ENCODE peak calls at places on chromosomes 4 and X, in four cellular contexts. I is choroid plexus epithelial cell, D is A673, X is NCI-H1092 treated with DMSO at 0.1 percent for 48 hours. V is an unnamed sample.

GRCh38 chr4:123304151-123305021 is 92.2 kb upstream of the SPRY1 start:
- DNase-seq in D (no peak), X (peak; percentile 93), I (peak; percentile 22), V (peak; percentile 87)

GRCh38 chrX:134172588-134173259 is 64.3 kb upstream of the CCDC160 start:
- DNase-seq in I (peak; percentile 6), X (no peak), D (peak; percentile 17), V (peak; percentile 64)

GRCh38 chr4:62252728-62253127 is 1052.6 kb downstream of the ADGRL3 start:
- DNase-seq in X (no peak), I (no peak), D (no peak), V (no peak)

GRCh38 chr4:151934766-151935165 is 174.0 kb upstream of the GATB start:
- DNase-seq in I (no peak), X (no peak), D (no peak), V (no peak)

GRCh38 chrX:16712116-16712824 is at the start of gene CTPS2:
- DNase-seq in X (peak; percentile 77), I (peak; percentile 49), D (peak; percentile 78), V (peak; percentile 52)

GRCh38 chr4:8275511-8275910 is 6.0 kb downstream of the HTRA3 start:
- DNase-seq in I (no peak), D (no peak), X (no peak), V (peak; percentile 44)

GRCh38 chrX:40054793-40055192 is 43.0 kb downstream of the BCOR start:
- DNase-seq in D (no peak), X (no peak), I (no peak), V (no peak)

GRCh38 chr4:88985088-88985779 is 71.8 kb downstream of the FAM13A start:
- DNase-seq in I (peak; percentile 88), D (no peak), X (no peak), V (no peak)

GRCh38 chr4:184039963-184040383 is 134.9 kb downstream of the STOX2 start:
- DNase-seq in I (no peak), X (no peak), D (no peak), V (no peak)

GRCh38 chrX:118346258-118347094 is 570 bp downstream of the WDR44 start:
- DNase-seq in I (no peak), D (peak; percentile 55), X (peak; percentile 78), V (peak; percentile 79)

GRCh38 chrX:56994375-56995270 is 718 bp downstream of the SPIN3 start:
- DNase-seq in X (peak; percentile 68), I (no peak), D (no peak), V (no peak)

GRCh38 chrX:114841051-114841450 is 176.4 kb downstream of the IL13RA2 start:
- DNase-seq in D (no peak), I (peak; percentile 13), X (no peak), V (no peak)

GRCh38 chr4:83361416-83362196 is 27.0 kb upstream of the HPSE start:
- DNase-seq in D (peak; percentile 14), I (no peak), X (no peak), V (no peak)

GRCh38 chr4:38426532-38426931 is 237.5 kb upstream of the KLF3 start:
- DNase-seq in D (no peak), X (no peak), I (no peak), V (no peak)

GRCh38 chrX:20437678-20438077 is 171.0 kb upstream of the RPS6KA3 start:
- DNase-seq in I (peak; percentile 14), X (no peak), D (no peak), V (no peak)

GRCh38 chr4:70586841-70587240 is 5.2 kb upstream of the AMBN start:
- DNase-seq in D (no peak), X (no peak), I (no peak), V (no peak)

V was measured in NCI-H524.